ENCODE peak calls at places on chromosomes 13 and 19, in four cellular contexts. L is GM12892, J is stomach, Q is esophagus muscularis mucosa. N is an unnamed sample.

GRCh38 chr13:35163674-35164073 is 221.6 kb downstream of the NBEA start:
- DNase-seq in L (no peak), J (no peak), Q (no peak), N (no peak)

GRCh38 chr13:61370520-61370919 is 45.1 kb downstream of the PCDH20 start:
- DNase-seq in Q (no peak), L (no peak), J (no peak), N (no peak)

GRCh38 chr19:30430206-30430734 is 58.1 kb downstream of the ZNF536 start:
- DNase-seq in Q (no peak), L (no peak), J (no peak), N (no peak)

GRCh38 chr19:43527860-43528622 is 1.0 kb upstream of the ETHE1 start:
- DNase-seq in L (no peak), J (no peak), Q (no peak), N (peak; percentile 32)

GRCh38 chr19:16342002-16342715 is 17.5 kb downstream of the KLF2 start:
- DNase-seq in L (no peak), Q (no peak), J (no peak), N (no peak)

GRCh38 chr13:77511552-77511951 is 24.0 kb upstream of the SCEL start:
- DNase-seq in J (no peak), Q (no peak), L (no peak), N (no peak)

GRCh38 chr19:1956868-1957492 is 16.0 kb downstream of the CSNK1G2 start:
- DNase-seq in J (no peak), Q (no peak), L (no peak), N (peak; percentile 71)

GRCh38 chr19:14425696-14426138 is 6.6 kb upstream of the DDX39A start:
- DNase-seq in L (no peak), J (no peak), Q (no peak), N (no peak)

GRCh38 chr13:79477968-79478367 is 3.0 kb upstream of the NDFIP2 start:
- DNase-seq in L (no peak), Q (no peak), J (no peak), N (no peak)

GRCh38 chr19:17527326-17527725 is 15.9 kb downstream of the PGLS start:
- DNase-seq in Q (no peak), J (no peak), L (no peak), N (no peak)

GRCh38 chr19:51136333-51136732 is 5.8 kb upstream of the SIGLEC7 start:
- DNase-seq in L (no peak), J (no peak), Q (no peak), N (no peak)

GRCh38 chr19:3061214-3062161 is 807 bp downstream of the TLE5 start:
- DNase-seq in J (peak; percentile 52), L (peak; percentile 83), Q (no peak), N (peak; percentile 51)

GRCh38 chr13:27961227-27962085 is 7.7 kb downstream of the CDX2 start:
- DNase-seq in Q (no peak), L (no peak), J (no peak), N (no peak)

GRCh38 chr13:48737689-48738088 is 84.0 kb downstream of the CYSLTR2 start:
- DNase-seq in Q (no peak), L (no peak), J (no peak), N (no peak)

GRCh38 chr13:47175172-47175806 is 278.4 kb upstream of the HTR2A start:
- DNase-seq in Q (no peak), J (no peak), L (no peak), N (no peak)

GRCh38 chr19:31260171-31260933 is 88.9 kb downstream of the TSHZ3 start:
- DNase-seq in Q (peak; percentile 85), J (peak; percentile 13), L (no peak), N (no peak)

GRCh38 chr19:18408053-18408476 is 10.6 kb upstream of the LRRC25 start:
- DNase-seq in L (no peak), J (peak; percentile 74), Q (no peak), N (peak; percentile 77)

GRCh38 chr19:49631610-49632192 is 8.2 kb downstream of the RRAS start:
- DNase-seq in L (no peak), Q (no peak), J (no peak), N (no peak)

GRCh38 chr13:74136089-74136658 is 2.0 kb upstream of the KLF12 start:
- DNase-seq in L (no peak), J (peak; percentile 28), Q (peak; percentile 92), N (peak; percentile 87)

GRCh38 chr19:52307275-52307674 is 10.3 kb downstream of the ZNF480 start:
- DNase-seq in J (no peak), L (no peak), Q (no peak), N (no peak)

GRCh38 chr13:80877209-80877943 is 536.5 kb upstream of the SPRY2 start:
- DNase-seq in J (no peak), Q (no peak), L (no peak), N (no peak)

GRCh38 chr19:18519962-18520847 is 1.7 kb downstream of the ELL start:
- DNase-seq in L (no peak), Q (no peak), J (peak; percentile 77), N (no peak)

GRCh38 chr19:46825731-46826055 is 25.0 kb downstream of the AP2S1 start:
- DNase-seq in L (no peak), Q (no peak), J (no peak), N (no peak)

GRCh38 chr13:100434010-100434763 is 154.4 kb downstream of the GGACT start:
- DNase-seq in J (no peak), Q (no peak), L (no peak), N (no peak)

GRCh38 chr13:113337556-113337955 is 26.4 kb downstream of the GRTP1 start:
- DNase-seq in Q (no peak), L (no peak), J (no peak), N (no peak)

GRCh38 chr19:29260477-29261317 is 47.7 kb upstream of the UQCRFS1 start:
- DNase-seq in Q (peak; percentile 60), J (no peak), L (no peak), N (no peak)

GRCh38 chr19:46904114-46905060 is 43.6 kb downstream of the ARHGAP35 start:
- DNase-seq in Q (no peak), J (no peak), L (no peak), N (no peak)

GRCh38 chr13:109979186-109979585 is 192.8 kb upstream of the IRS2 start:
- DNase-seq in J (no peak), L (no peak), Q (no peak), N (no peak)

GRCh38 chr13:46831588-46832194 is 34.7 kb upstream of the ESD start:
- DNase-seq in J (no peak), L (no peak), Q (no peak), N (no peak)

GRCh38 chr13:29524176-29524575 is 71.3 kb downstream of the SLC7A1 start:
- DNase-seq in L (no peak), J (no peak), Q (no peak), N (no peak)

GRCh38 chr13:29521336-29521735 is 74.2 kb downstream of the SLC7A1 start:
- DNase-seq in J (no peak), Q (no peak), L (no peak), N (no peak)

GRCh38 chr13:29520671-29521070 is 74.8 kb downstream of the SLC7A1 start:
- DNase-seq in Q (no peak), J (no peak), L (no peak), N (no peak)

GRCh38 chr13:29523199-29523931 is 72.1 kb downstream of the SLC7A1 start:
- DNase-seq in J (no peak), Q (no peak), L (no peak), N (no peak)

GRCh38 chr13:29522044-29522685 is 73.3 kb downstream of the SLC7A1 start:
- DNase-seq in J (no peak), L (no peak), Q (no peak), N (no peak)
- TF ChIP-seq POLR2AphosphoS5 in J (no peak), L (no peak), Q (no peak), N (no peak)

DNA sequence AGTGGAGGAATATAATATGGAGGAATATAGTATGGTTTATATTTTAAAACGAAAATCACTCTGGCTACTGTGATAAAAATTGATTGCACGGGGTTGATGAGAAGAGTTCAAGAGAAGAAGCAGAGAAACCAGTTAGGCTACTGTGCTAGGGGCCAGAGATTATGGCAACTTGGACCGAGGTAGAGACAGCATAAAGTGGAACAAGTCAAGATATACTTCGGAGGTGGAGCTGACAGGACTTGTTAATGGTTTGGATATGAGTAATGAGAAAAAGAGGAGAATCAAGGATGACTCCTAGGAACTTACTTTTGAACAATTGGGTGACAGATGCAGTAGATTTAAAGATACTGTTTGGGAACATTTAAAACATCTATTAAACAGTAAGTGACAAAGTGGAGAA is 6.6 kb upstream of the WDFY2 start:
- DNase-seq in Q (no peak), L (no peak), J (no peak), N (no peak)
- TF ChIP-seq POLR2AphosphoS5 in Q (no peak), L (no peak), J (no peak), N (no peak)

DNA sequence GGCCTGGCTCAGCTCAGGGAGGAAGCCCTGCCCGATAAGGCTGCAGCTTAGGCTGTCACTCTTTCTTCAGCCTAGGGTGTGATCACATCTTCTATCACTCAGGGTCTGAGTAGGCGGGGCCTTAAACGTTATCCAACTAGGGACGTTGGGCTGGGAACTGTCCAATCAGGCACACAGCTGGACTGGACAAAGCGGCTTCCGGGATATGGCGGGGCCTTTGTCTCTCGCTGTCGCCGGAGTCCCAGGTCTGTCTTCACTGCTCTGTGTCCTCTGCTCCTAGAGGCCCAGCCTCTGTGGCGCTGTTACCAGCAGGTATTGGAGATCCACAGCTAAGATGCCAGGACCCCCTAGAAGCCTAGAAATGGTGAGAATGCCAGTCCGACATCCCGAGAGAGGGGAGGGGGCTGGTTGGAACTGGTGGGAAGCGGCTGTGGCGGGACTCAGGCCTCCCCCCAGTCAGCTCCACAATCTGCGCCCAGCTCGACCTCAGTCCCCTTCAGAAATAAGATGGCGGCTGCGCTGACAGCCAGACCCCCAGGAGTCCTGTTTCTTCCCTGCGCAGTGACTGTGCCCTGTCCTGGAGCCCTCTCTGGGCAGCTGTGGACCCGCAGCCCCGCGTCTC is at the start of gene ZNF254:
- DNase-seq in L (peak; percentile 62), Q (peak; percentile 97), J (peak; percentile 89), N (peak; percentile 79)
- TF ChIP-seq POLR2AphosphoS5 in L (peak; percentile 76), Q (peak; percentile 71), J (peak; percentile 79), N (peak; percentile 75)

GRCh38 chr19:4062576-4063368 is 3.9 kb downstream of the ZBTB7A start:
- DNase-seq in L (no peak), J (no peak), Q (no peak), N (no peak)
- TF ChIP-seq POLR2AphosphoS5 in L (no peak), J (no peak), Q (no peak), N (no peak)

GRCh38 chr13:97849305-97849704 is 104.2 kb upstream of the IPO5 start:
- DNase-seq in L (no peak), Q (peak; percentile 60), J (no peak), N (no peak)
- TF ChIP-seq POLR2AphosphoS5 in L (no peak), Q (no peak), J (no peak), N (no peak)

GRCh38 chr13:91609353-91609752 is 210.9 kb downstream of the GPC5 start:
- DNase-seq in J (no peak), Q (no peak), L (no peak), N (no peak)
- TF ChIP-seq POLR2AphosphoS5 in J (no peak), Q (no peak), L (no peak), N (no peak)

DNA sequence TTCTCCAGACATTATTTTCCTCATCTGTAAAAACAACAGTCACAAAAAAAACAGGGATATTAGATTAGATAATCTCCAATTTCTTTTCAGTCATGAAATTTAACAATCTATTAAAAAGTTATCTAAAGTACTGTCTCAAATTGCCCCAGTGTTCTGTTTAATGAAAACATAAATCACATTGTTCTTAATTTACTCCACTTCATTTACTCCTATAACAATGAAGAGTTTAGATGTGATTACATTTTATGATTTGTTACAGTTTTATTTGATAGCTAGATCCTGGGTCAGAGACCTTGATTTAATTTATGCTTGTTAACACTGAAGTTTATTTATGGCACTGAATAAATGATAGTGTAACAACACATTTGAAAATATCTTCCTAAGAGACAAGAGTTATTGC is 230.2 kb upstream of the TRPC4 start:
- DNase-seq in J (no peak), L (no peak), Q (no peak), N (no peak)
- TF ChIP-seq POLR2AphosphoS5 in J (no peak), L (no peak), Q (no peak), N (no peak)